ENCODE peak calls at places on chromosome 3, in eight cellular contexts. One of them, this sample, is unnamed.

GRCh38 chr3:154889227-154889634 is 190.9 kb upstream of the MME start:
- DNase-seq in OCI-LY7: no peak
- DNase-seq in hepatocyte: no peak
- DNase-seq in fibroblast of lung: no peak
- DNase-seq in neural progenitor cell: no peak
- DNase-seq in GM23248: no peak
- DNase-seq in neuronal stem cell: no peak
- DNase-seq in PC-3: no peak
- DNase-seq in this sample: no peak

GRCh38 chr3:155185623-155186022 is 105.5 kb downstream of the MME start:
- DNase-seq in neuronal stem cell: no peak
- DNase-seq in GM23248: peak
- DNase-seq in neural progenitor cell: no peak
- DNase-seq in hepatocyte: no peak
- DNase-seq in OCI-LY7: no peak
- DNase-seq in fibroblast of lung: peak
- DNase-seq in PC-3: peak
- DNase-seq in this sample: peak

GRCh38 chr3:154235330-154235729 is 89.0 kb downstream of the DHX36 start:
- DNase-seq in neuronal stem cell: no peak
- DNase-seq in hepatocyte: no peak
- DNase-seq in neural progenitor cell: no peak
- DNase-seq in fibroblast of lung: peak
- DNase-seq in GM23248: peak
- DNase-seq in OCI-LY7: no peak
- DNase-seq in PC-3: peak
- DNase-seq in this sample: no peak

GRCh38 chr3:108667312-108667711 is 77.8 kb downstream of the DZIP3 start:
- DNase-seq in neural progenitor cell: no peak
- DNase-seq in fibroblast of lung: no peak
- DNase-seq in OCI-LY7: no peak
- DNase-seq in GM23248: no peak
- DNase-seq in neuronal stem cell: no peak
- DNase-seq in hepatocyte: no peak
- DNase-seq in PC-3: no peak
- DNase-seq in this sample: no peak

GRCh38 chr3:113623324-113623723 is 73.1 kb downstream of the USF3 start:
- DNase-seq in neuronal stem cell: no peak
- DNase-seq in OCI-LY7: no peak
- DNase-seq in hepatocyte: peak
- DNase-seq in GM23248: no peak
- DNase-seq in neural progenitor cell: peak
- DNase-seq in PC-3: no peak
- DNase-seq in fibroblast of lung: no peak
- DNase-seq in this sample: peak

GRCh38 chr3:129004639-129005295 is 3.7 kb downstream of the EFCC1 start:
- DNase-seq in neuronal stem cell: no peak
- DNase-seq in fibroblast of lung: no peak
- DNase-seq in OCI-LY7: peak
- DNase-seq in neural progenitor cell: no peak
- DNase-seq in PC-3: no peak
- DNase-seq in GM23248: no peak
- DNase-seq in hepatocyte: no peak
- DNase-seq in this sample: no peak

GRCh38 chr3:112358311-112358780 is 25.4 kb downstream of the CD200 start:
- DNase-seq in hepatocyte: no peak
- DNase-seq in neuronal stem cell: no peak
- DNase-seq in PC-3: no peak
- DNase-seq in OCI-LY7: peak
- DNase-seq in GM23248: no peak
- DNase-seq in neural progenitor cell: no peak
- DNase-seq in fibroblast of lung: peak
- DNase-seq in this sample: no peak

GRCh38 chr3:25547928-25548327 is 116.8 kb downstream of the TOP2B start:
- DNase-seq in neural progenitor cell: no peak
- DNase-seq in neuronal stem cell: no peak
- DNase-seq in hepatocyte: no peak
- DNase-seq in fibroblast of lung: peak
- DNase-seq in PC-3: no peak
- DNase-seq in GM23248: peak
- DNase-seq in OCI-LY7: no peak
- DNase-seq in this sample: no peak

GRCh38 chr3:64998317-64998716 is 310.5 kb upstream of the ADAMTS9 start:
- DNase-seq in hepatocyte: no peak
- DNase-seq in fibroblast of lung: no peak
- DNase-seq in neuronal stem cell: no peak
- DNase-seq in OCI-LY7: no peak
- DNase-seq in PC-3: no peak
- DNase-seq in GM23248: no peak
- DNase-seq in neural progenitor cell: no peak
- DNase-seq in this sample: no peak

GRCh38 chr3:64995857-64996564 is 308.2 kb upstream of the ADAMTS9 start:
- DNase-seq in PC-3: no peak
- DNase-seq in hepatocyte: no peak
- DNase-seq in neural progenitor cell: no peak
- DNase-seq in neuronal stem cell: no peak
- DNase-seq in fibroblast of lung: peak
- DNase-seq in OCI-LY7: no peak
- DNase-seq in GM23248: no peak
- DNase-seq in this sample: no peak

GRCh38 chr3:64988188-64988587 is 300.4 kb upstream of the ADAMTS9 start:
- DNase-seq in neural progenitor cell: no peak
- DNase-seq in neuronal stem cell: no peak
- DNase-seq in hepatocyte: no peak
- DNase-seq in GM23248: no peak
- DNase-seq in fibroblast of lung: no peak
- DNase-seq in OCI-LY7: no peak
- DNase-seq in PC-3: no peak
- DNase-seq in this sample: no peak

GRCh38 chr3:64987731-64988130 is 299.9 kb upstream of the ADAMTS9 start:
- DNase-seq in neural progenitor cell: no peak
- DNase-seq in neuronal stem cell: no peak
- DNase-seq in OCI-LY7: no peak
- DNase-seq in fibroblast of lung: no peak
- DNase-seq in PC-3: no peak
- DNase-seq in GM23248: no peak
- DNase-seq in hepatocyte: no peak
- DNase-seq in this sample: no peak

DNA sequence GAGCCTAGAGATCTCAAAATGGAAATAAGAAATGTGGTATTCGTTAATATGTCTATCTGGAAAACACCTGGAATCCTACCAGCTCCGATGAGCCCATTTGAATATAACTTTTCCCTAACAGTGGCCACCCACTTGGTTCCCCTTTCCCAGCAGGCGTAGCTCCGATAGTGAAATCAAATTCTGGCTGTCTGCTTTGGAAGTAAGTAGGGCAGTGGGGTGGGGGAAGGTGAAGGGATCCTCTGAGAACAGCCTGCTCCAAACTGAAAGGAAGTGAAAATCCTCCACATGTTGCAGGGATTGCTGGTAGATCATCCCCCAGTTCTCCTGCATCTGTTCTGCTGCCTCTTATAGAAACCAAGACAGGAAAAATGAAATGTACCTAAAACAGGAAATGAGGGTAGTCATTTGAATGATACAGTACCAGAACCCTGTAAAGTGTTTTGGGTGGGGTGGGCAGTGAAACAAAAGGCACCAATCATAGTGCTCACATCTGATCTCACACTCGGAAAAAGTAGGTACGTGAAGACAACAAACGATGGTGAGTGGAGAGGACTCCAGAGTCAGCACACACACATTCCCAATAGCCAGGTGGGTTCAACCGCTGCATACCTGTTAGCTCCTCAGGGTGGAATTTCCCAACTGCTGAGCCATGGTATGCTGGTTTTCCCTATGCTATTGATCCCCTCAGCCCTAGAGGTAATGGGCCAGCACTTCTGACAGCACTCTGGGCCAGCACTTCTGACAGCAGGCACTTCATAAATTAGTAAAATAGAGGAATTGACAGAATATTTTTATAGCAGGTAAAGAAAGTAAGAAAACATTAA is 304.9 kb upstream of the ADAMTS9 start:
- DNase-seq in hepatocyte: no peak
- DNase-seq in GM23248: no peak
- DNase-seq in OCI-LY7: no peak
- DNase-seq in neural progenitor cell: no peak
- DNase-seq in neuronal stem cell: no peak
- DNase-seq in PC-3: no peak
- DNase-seq in fibroblast of lung: no peak
- DNase-seq in this sample: peak
- H3K4me2 ChIP-seq in hepatocyte: no peak
- H3K4me2 ChIP-seq in GM23248: no peak
- H3K4me2 ChIP-seq in OCI-LY7: no peak
- H3K4me2 ChIP-seq in neural progenitor cell: no peak
- H3K4me2 ChIP-seq in neuronal stem cell: no peak
- H3K4me2 ChIP-seq in PC-3: no peak
- H3K4me2 ChIP-seq in fibroblast of lung: no peak
- H3K4me2 ChIP-seq in this sample: no peak

GRCh38 chr3:187976361-187976900 is 177.5 kb upstream of the LPP start:
- DNase-seq in OCI-LY7: peak
- DNase-seq in neuronal stem cell: no peak
- DNase-seq in hepatocyte: no peak
- DNase-seq in fibroblast of lung: no peak
- DNase-seq in neural progenitor cell: no peak
- DNase-seq in PC-3: no peak
- DNase-seq in GM23248: no peak
- DNase-seq in this sample: no peak

GRCh38 chr3:187974857-187975257 is 179.1 kb upstream of the LPP start:
- DNase-seq in neuronal stem cell: no peak
- DNase-seq in GM23248: no peak
- DNase-seq in fibroblast of lung: no peak
- DNase-seq in PC-3: no peak
- DNase-seq in OCI-LY7: peak
- DNase-seq in hepatocyte: no peak
- DNase-seq in neural progenitor cell: no peak
- DNase-seq in this sample: no peak

GRCh38 chr3:187975571-187976360 is 178.2 kb upstream of the LPP start:
- DNase-seq in hepatocyte: no peak
- DNase-seq in GM23248: peak
- DNase-seq in OCI-LY7: peak
- DNase-seq in neuronal stem cell: no peak
- DNase-seq in PC-3: no peak
- DNase-seq in neural progenitor cell: no peak
- DNase-seq in fibroblast of lung: no peak
- DNase-seq in this sample: no peak

GRCh38 chr3:187972454-187972853 is 181.5 kb upstream of the LPP start:
- DNase-seq in neural progenitor cell: no peak
- DNase-seq in GM23248: no peak
- DNase-seq in neuronal stem cell: no peak
- DNase-seq in hepatocyte: no peak
- DNase-seq in fibroblast of lung: no peak
- DNase-seq in OCI-LY7: no peak
- DNase-seq in PC-3: no peak
- DNase-seq in this sample: no peak

GRCh38 chr3:187973977-187974856 is 179.7 kb upstream of the LPP start:
- DNase-seq in neuronal stem cell: no peak
- DNase-seq in PC-3: no peak
- DNase-seq in OCI-LY7: peak
- DNase-seq in fibroblast of lung: no peak
- DNase-seq in neural progenitor cell: no peak
- DNase-seq in GM23248: no peak
- DNase-seq in hepatocyte: no peak
- DNase-seq in this sample: no peak
- H3K4me2 ChIP-seq in neuronal stem cell: no peak
- H3K4me2 ChIP-seq in PC-3: no peak
- H3K4me2 ChIP-seq in OCI-LY7: peak
- H3K4me2 ChIP-seq in fibroblast of lung: no peak
- H3K4me2 ChIP-seq in neural progenitor cell: no peak
- H3K4me2 ChIP-seq in GM23248: no peak
- H3K4me2 ChIP-seq in hepatocyte: no peak
- H3K4me2 ChIP-seq in this sample: no peak

GRCh38 chr3:33920511-33920910 is 122.1 kb downstream of the PDCD6IP start:
- DNase-seq in fibroblast of lung: no peak
- DNase-seq in neural progenitor cell: no peak
- DNase-seq in OCI-LY7: no peak
- DNase-seq in hepatocyte: no peak
- DNase-seq in PC-3: no peak
- DNase-seq in GM23248: no peak
- DNase-seq in neuronal stem cell: no peak
- DNase-seq in this sample: no peak
- H3K4me2 ChIP-seq in fibroblast of lung: no peak
- H3K4me2 ChIP-seq in neural progenitor cell: no peak
- H3K4me2 ChIP-seq in OCI-LY7: no peak
- H3K4me2 ChIP-seq in hepatocyte: no peak
- H3K4me2 ChIP-seq in PC-3: no peak
- H3K4me2 ChIP-seq in GM23248: no peak
- H3K4me2 ChIP-seq in neuronal stem cell: no peak
- H3K4me2 ChIP-seq in this sample: no peak

DNA sequence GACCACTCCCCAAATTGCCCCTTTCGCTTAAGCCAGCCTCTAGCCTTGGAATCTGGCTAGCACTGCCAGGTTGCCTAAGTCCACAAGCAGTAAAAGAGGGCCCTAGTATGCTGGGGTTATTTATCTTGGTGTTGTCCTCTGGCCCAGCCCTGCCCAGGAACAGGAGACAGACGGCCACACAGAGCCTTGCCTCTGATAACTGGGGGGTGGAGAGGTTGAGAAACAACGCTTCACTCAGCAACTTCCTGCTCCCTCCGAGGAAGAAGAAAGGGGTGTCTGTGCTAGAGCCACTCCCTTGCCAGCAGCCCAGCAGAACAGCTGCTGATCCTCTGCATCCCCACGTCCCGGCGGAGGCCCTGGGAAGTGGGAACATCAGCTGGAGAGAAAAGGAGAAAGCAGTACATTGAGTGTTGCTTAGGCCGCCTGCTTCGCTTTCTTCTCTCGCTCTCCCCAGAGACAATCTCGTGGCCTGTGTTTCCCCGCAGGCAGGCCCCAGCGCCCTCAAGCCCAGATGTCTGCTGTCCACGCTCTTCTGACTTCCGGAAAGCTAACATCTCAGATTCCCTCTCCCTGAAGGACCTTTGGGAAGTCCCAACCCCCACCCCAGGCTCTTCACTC is 22.6 kb upstream of the C3orf70 start:
- DNase-seq in OCI-LY7: no peak
- DNase-seq in PC-3: no peak
- DNase-seq in GM23248: no peak
- DNase-seq in neuronal stem cell: no peak
- DNase-seq in hepatocyte: peak
- DNase-seq in fibroblast of lung: peak
- DNase-seq in neural progenitor cell: peak
- DNase-seq in this sample: peak
- H3K4me2 ChIP-seq in OCI-LY7: peak
- H3K4me2 ChIP-seq in PC-3: no peak
- H3K4me2 ChIP-seq in GM23248: no peak
- H3K4me2 ChIP-seq in neuronal stem cell: no peak
- H3K4me2 ChIP-seq in hepatocyte: peak
- H3K4me2 ChIP-seq in fibroblast of lung: no peak
- H3K4me2 ChIP-seq in neural progenitor cell: peak
- H3K4me2 ChIP-seq in this sample: peak

DNA sequence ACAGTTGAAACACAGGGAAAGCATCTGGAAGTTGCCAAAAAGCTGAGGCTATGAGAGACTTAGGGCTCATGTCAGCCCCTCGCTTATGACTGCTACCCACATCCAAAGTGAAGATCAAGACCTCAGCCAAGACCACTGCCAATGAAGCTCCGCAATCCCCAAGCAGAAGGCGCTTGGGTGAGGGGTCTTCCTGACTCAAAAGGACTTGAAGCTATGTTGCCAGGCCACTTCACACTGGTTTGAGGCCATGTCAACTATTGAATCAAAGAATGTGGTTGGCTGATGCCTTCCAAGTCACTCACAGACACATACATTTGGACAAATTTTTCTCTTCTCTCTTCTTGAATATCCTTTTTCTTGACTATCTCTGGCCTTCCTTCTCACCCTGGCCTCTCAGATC is 928 bp upstream of the CCR4 start:
- DNase-seq in hepatocyte: no peak
- DNase-seq in neuronal stem cell: no peak
- DNase-seq in PC-3: no peak
- DNase-seq in fibroblast of lung: no peak
- DNase-seq in neural progenitor cell: no peak
- DNase-seq in OCI-LY7: no peak
- DNase-seq in GM23248: no peak
- DNase-seq in this sample: no peak
- H3K4me2 ChIP-seq in hepatocyte: no peak
- H3K4me2 ChIP-seq in neuronal stem cell: no peak
- H3K4me2 ChIP-seq in PC-3: no peak
- H3K4me2 ChIP-seq in fibroblast of lung: no peak
- H3K4me2 ChIP-seq in neural progenitor cell: no peak
- H3K4me2 ChIP-seq in OCI-LY7: no peak
- H3K4me2 ChIP-seq in GM23248: no peak
- H3K4me2 ChIP-seq in this sample: no peak

This sample was measured in GM23338.